ENCODE peak calls at places on chromosomes 16 and 17, in six cellular contexts. D is GM23248, F is cardiac muscle cell, V is lung, L is heart right ventricle, N is body of pancreas. W is an unnamed sample. For H3K4me1, the result is how much of the 10 kb centered on the place peaks cover.

GRCh38 chr17:2214887-2215615 is 88.5 kb downstream of the SMG6 start:
- DNase-seq in D (peak), F (peak), V (no peak), L (peak), N (no peak), W (peak)

GRCh38 chr17:20315821-20316220 is 151.5 kb downstream of the LGALS9B start:
- DNase-seq in D (no peak), F (no peak), V (no peak), L (no peak), N (no peak), W (no peak)

GRCh38 chr17:2697611-2698162 is 13.9 kb downstream of the CLUH start:
- DNase-seq in D (no peak), F (no peak), V (no peak), L (no peak), N (no peak), W (no peak)

GRCh38 chr17:50560931-50561750 is 626 bp downstream of the CACNA1G start:
- DNase-seq in D (peak), F (peak), V (no peak), L (no peak), N (no peak), W (no peak)

GRCh38 chr17:53353919-53354351 is 468.8 kb upstream of the KIF2B start:
- DNase-seq in D (no peak), F (no peak), V (no peak), L (peak), N (peak), W (no peak)

GRCh38 chr17:49851387-49852291 is 3.8 kb upstream of the TAC4 start:
- DNase-seq in D (peak), F (peak), V (peak), L (peak), N (peak), W (peak)

GRCh38 chr17:3539881-3540540 is 17.6 kb downstream of the TRPV3 start:
- DNase-seq in D (no peak), F (no peak), V (no peak), L (no peak), N (no peak), W (peak)

GRCh38 chr16:69187891-69188451 is 1.0 kb downstream of the SNTB2 start:
- DNase-seq in D (peak), F (peak), V (peak), L (peak), N (peak), W (peak)

GRCh38 chr17:77424585-77425344 is 284.0 kb downstream of the SEC14L1 start:
- DNase-seq in D (peak), F (peak), V (peak), L (peak), N (peak), W (no peak)

GRCh38 chr16:78893340-78893739 is 707.2 kb downstream of the MAF start:
- DNase-seq in D (no peak), F (no peak), V (no peak), L (no peak), N (no peak), W (no peak)

GRCh38 chr16:22360963-22361659 is 13.3 kb downstream of the CDR2 start:
- DNase-seq in D (no peak), F (no peak), V (no peak), L (no peak), N (no peak), W (no peak)

GRCh38 chr17:42230225-42230624 is 35.9 kb upstream of the GHDC start:
- DNase-seq in D (no peak), F (no peak), V (no peak), L (no peak), N (no peak), W (no peak)

GRCh38 chr17:39194089-39194984 is 3.1 kb downstream of the CACNB1 start:
- DNase-seq in D (peak), F (peak), V (peak), L (peak), N (no peak), W (no peak)

GRCh38 chr17:72764632-72765041 is 327.9 kb downstream of the SLC39A11 start:
- DNase-seq in D (peak), F (no peak), V (no peak), L (no peak), N (no peak), W (no peak)

GRCh38 chr17:21512307-21513011 is 136.3 kb downstream of the KCNJ12 start:
- DNase-seq in D (no peak), F (no peak), V (no peak), L (no peak), N (no peak), W (no peak)

GRCh38 chr16:19520861-19521331 is 1.0 kb downstream of the GDE1 start:
- DNase-seq in D (peak), F (no peak), V (no peak), L (no peak), N (no peak), W (peak)

GRCh38 chr16:9012848-9013507 is 49.3 kb upstream of the USP7 start:
- DNase-seq in D (peak), F (peak), V (no peak), L (no peak), N (no peak), W (no peak)

GRCh38 chr16:68373528-68374250 is 62.9 kb downstream of the PRMT7 start:
- DNase-seq in D (no peak), F (no peak), V (no peak), L (no peak), N (no peak), W (no peak)

GRCh38 chr17:3827124-3827773 is 18.8 kb downstream of the NCBP3 start:
- DNase-seq in D (peak), F (peak), V (peak), L (peak), N (peak), W (peak)

GRCh38 chr17:2874211-2874686 is 78.0 kb downstream of the RAP1GAP2 start:
- DNase-seq in D (no peak), F (peak), V (no peak), L (no peak), N (peak), W (no peak)

GRCh38 chr16:67247698-67248400 is 568 bp upstream of the FHOD1 start:
- DNase-seq in D (no peak), F (no peak), V (no peak), L (no peak), N (no peak), W (no peak)

GRCh38 chr17:48621410-48622387 is 4.5 kb downstream of the HOXB9 start:
- DNase-seq in D (no peak), F (no peak), V (no peak), L (no peak), N (no peak), W (no peak)
- H3K4me3 ChIP-seq in D (no peak), F (no peak), V (no peak), L (no peak), N (no peak), W (no peak)

GRCh38 chr16:4021916-4022315 is 94.3 kb downstream of the ADCY9 start:
- DNase-seq in D (no peak), F (no peak), V (no peak), L (no peak), N (no peak), W (no peak)
- H3K4me1 ChIP-seq in D (under half), F (under half), V (under half), L (under half), N (half or more), W (under half)

DNA sequence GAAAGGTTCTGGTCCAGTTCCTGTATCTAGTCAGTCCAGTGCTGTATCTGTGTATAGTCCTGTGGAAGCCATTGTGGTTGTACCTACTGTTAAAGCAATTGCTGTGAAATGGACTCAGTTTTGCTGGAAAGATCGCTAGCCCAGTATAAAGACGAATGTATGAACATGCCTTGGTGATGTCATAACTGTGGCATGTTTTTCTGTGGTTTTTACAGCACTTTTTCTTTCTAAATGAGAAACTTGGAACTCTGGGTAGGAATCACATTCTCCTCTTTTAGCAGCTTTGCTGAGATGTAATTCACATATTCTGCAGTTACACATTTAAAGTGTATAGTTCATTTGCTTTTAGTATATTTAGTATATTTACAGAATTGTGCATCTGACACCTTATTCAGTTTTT is 58.1 kb downstream of the MAP2K4 start:
- DNase-seq in D (peak), F (no peak), V (no peak), L (no peak), N (no peak), W (no peak)
- H3K4me3 ChIP-seq in D (no peak), F (no peak), V (no peak), L (no peak), N (no peak), W (no peak)

GRCh38 chr17:6651483-6652452 is at the start of the genes C17orf100 and MED31:
- DNase-seq in D (peak), F (peak), V (peak), L (peak), N (peak), W (peak)

GRCh38 chr17:6643460-6644125 is 2.7 kb downstream of the TXNDC17 start:
- DNase-seq in D (peak), F (no peak), V (no peak), L (no peak), N (no peak), W (peak)

GRCh38 chr17:6642592-6642991 is 1.7 kb downstream of the TXNDC17 start:
- DNase-seq in D (peak), F (no peak), V (no peak), L (no peak), N (no peak), W (no peak)

GRCh38 chr17:6648181-6648580 is 3.2 kb downstream of the MED31 start:
- DNase-seq in D (peak), F (no peak), V (no peak), L (no peak), N (no peak), W (no peak)
- H3K4me1 ChIP-seq in D (under half), F (under half), V (under half), L (under half), N (under half), W (under half)

GRCh38 chr17:10196936-10197335 is 1.5 kb downstream of the GAS7 start:
- DNase-seq in D (peak), F (no peak), V (no peak), L (no peak), N (no peak), W (no peak)

GRCh38 chr17:10196384-10196783 is 2.0 kb downstream of the GAS7 start:
- DNase-seq in D (no peak), F (no peak), V (no peak), L (no peak), N (no peak), W (no peak)

GRCh38 chr17:10198509-10199249 is at the start of gene GAS7:
- DNase-seq in D (peak), F (peak), V (no peak), L (peak), N (peak), W (no peak)

GRCh38 chr17:10197362-10197720 is 1.1 kb downstream of the GAS7 start:
- DNase-seq in D (peak), F (peak), V (no peak), L (peak), N (no peak), W (no peak)

GRCh38 chr17:10197721-10198508 is 491 bp downstream of the GAS7 start:
- DNase-seq in D (peak), F (peak), V (no peak), L (peak), N (no peak), W (no peak)
- H3K4me3 ChIP-seq in D (peak), F (peak), V (peak), L (peak), N (no peak), W (no peak)

GRCh38 chr17:75854881-75855309 is 240 bp downstream of the WBP2 start:
- DNase-seq in D (no peak), F (no peak), V (peak), L (no peak), N (no peak), W (no peak)

GRCh38 chr17:75855310-75856061 is at the start of gene WBP2:
- DNase-seq in D (peak), F (peak), V (peak), L (peak), N (peak), W (peak)

GRCh38 chr17:75854111-75854748 is 905 bp downstream of the WBP2 start:
- DNase-seq in D (peak), F (no peak), V (no peak), L (no peak), N (peak), W (no peak)

GRCh38 chr17:75853410-75853809 is 1.7 kb downstream of the WBP2 start:
- DNase-seq in D (peak), F (no peak), V (no peak), L (no peak), N (no peak), W (no peak)

DNA sequence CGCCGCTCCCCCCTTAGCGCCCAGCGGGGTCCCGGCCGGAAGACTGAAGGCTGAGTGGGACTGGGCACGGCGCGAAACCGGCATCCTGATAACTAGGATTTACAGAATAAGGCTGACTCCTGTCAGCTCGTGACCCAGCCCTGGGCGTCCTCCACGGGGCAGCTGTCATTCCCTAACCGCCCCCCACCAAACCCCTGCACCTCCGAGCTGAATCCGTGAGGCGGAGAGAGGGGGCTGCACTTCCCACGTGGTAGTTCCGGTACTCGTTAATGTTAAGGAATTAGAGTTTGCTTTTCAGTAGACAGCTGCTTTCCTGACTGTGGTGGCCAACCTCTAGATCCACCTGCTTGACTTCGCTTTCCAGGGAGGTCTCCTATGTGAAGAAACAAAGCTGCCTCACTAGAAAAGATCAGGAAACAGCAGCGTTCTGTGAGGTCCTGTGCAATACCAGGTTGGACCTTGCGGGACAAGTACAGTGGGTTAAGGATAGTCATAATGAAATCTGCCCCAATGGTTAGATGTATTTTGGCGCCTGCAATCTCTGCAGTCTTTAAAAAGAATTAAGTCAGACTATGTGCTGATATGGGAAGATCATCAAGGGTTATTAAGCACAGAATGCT is 1.0 kb upstream of the WBP2 start:
- DNase-seq in D (peak), F (no peak), V (no peak), L (no peak), N (peak), W (no peak)
- H3K4me1 ChIP-seq in D (under half), F (under half), V (under half), L (half or more), N (under half), W (under half)

GRCh38 chr16:85462405-85463227 is 150.5 kb upstream of the GSE1 start:
- DNase-seq in D (peak), F (peak), V (no peak), L (peak), N (peak), W (no peak)

GRCh38 chr16:85460983-85461813 is 151.9 kb upstream of the GSE1 start:
- DNase-seq in D (peak), F (no peak), V (peak), L (no peak), N (peak), W (no peak)

GRCh38 chr16:85463228-85463611 is 149.9 kb upstream of the GSE1 start:
- DNase-seq in D (no peak), F (peak), V (no peak), L (no peak), N (no peak), W (no peak)

GRCh38 chr16:85460252-85460982 is 152.7 kb upstream of the GSE1 start:
- DNase-seq in D (no peak), F (peak), V (no peak), L (no peak), N (no peak), W (no peak)

GRCh38 chr16:85461814-85462404 is 151.2 kb upstream of the GSE1 start:
- DNase-seq in D (peak), F (peak), V (peak), L (no peak), N (no peak), W (no peak)
- H3K4me3 ChIP-seq in D (peak), F (peak), V (no peak), L (peak), N (no peak), W (no peak)

W was measured in CD4-positive, CD25-positive, alpha-beta regulatory T cell.